ENCODE peak calls at places on chromosomes 4 and X, in nine cellular contexts. L, C, Q, U, W, P, X, A and J are unnamed samples.

GRCh38 chrX:37905436-37906147 is 58.2 kb upstream of the DYNLT3 start:
- DNase-seq in L (no peak), C (peak), Q (peak), U (no peak), W (no peak), P (no peak), X (peak), A (no peak), J (peak)

GRCh38 chrX:46549914-46550313 is 4.7 kb upstream of the ZNF674 start:
- DNase-seq in L (no peak), C (no peak), Q (no peak), U (no peak), W (no peak), P (no peak), X (no peak), A (no peak), J (no peak)

GRCh38 chrX:153983321-153983729 is 10.8 kb downstream of the TMEM187 start:
- DNase-seq in L (peak), C (no peak), Q (no peak), U (no peak), W (no peak), P (peak), X (no peak), A (no peak), J (no peak)

GRCh38 chr4:86357608-86358007 is 2.2 kb downstream of the MAPK10 start:
- DNase-seq in L (no peak), C (no peak), Q (no peak), U (no peak), W (no peak), P (no peak), X (no peak), A (no peak), J (no peak)

GRCh38 chr4:112270643-112271484 is 14.8 kb downstream of the TIFA start:
- DNase-seq in L (no peak), C (no peak), Q (no peak), U (no peak), W (no peak), P (no peak), X (no peak), A (no peak), J (no peak)

GRCh38 chrX:150929058-150929457 is 30.6 kb upstream of the CD99L2 start:
- DNase-seq in L (no peak), C (no peak), Q (no peak), U (no peak), W (no peak), P (no peak), X (no peak), A (no peak), J (no peak)

GRCh38 chr4:16794816-16795445 is 103.5 kb downstream of the LDB2 start:
- DNase-seq in L (no peak), C (no peak), Q (peak), U (peak), W (no peak), P (no peak), X (peak), A (no peak), J (peak)

GRCh38 chr4:7043521-7044414 is 596 bp downstream of the TADA2B start:
- DNase-seq in L (peak), C (peak), Q (peak), U (peak), W (no peak), P (peak), X (peak), A (peak), J (peak)

GRCh38 chr4:147741190-147741788 is 9.4 kb downstream of the ARHGAP10 start:
- DNase-seq in L (no peak), C (no peak), Q (no peak), U (no peak), W (no peak), P (no peak), X (no peak), A (no peak), J (no peak)

GRCh38 chrX:107751127-107751526 is 24.5 kb downstream of the TSC22D3 start:
- DNase-seq in L (no peak), C (no peak), Q (no peak), U (no peak), W (no peak), P (no peak), X (no peak), A (no peak), J (no peak)

GRCh38 chrX:20066968-20067708 is 49.6 kb downstream of the MAP7D2 start:
- DNase-seq in L (no peak), C (no peak), Q (peak), U (no peak), W (no peak), P (peak), X (no peak), A (no peak), J (no peak)

GRCh38 chr4:125313497-125313896 is 1.3 kb upstream of the FAT4 start:
- DNase-seq in L (no peak), C (no peak), Q (peak), U (peak), W (no peak), P (peak), X (peak), A (peak), J (peak)

GRCh38 chrX:120228187-120228908 is 22.3 kb upstream of the ZBTB33 start:
- DNase-seq in L (no peak), C (no peak), Q (no peak), U (no peak), W (no peak), P (no peak), X (no peak), A (no peak), J (no peak)

GRCh38 chrX:49291615-49292337 is 11.7 kb upstream of the GAGE10 start:
- DNase-seq in L (peak), C (peak), Q (peak), U (peak), W (no peak), P (peak), X (peak), A (no peak), J (peak)

GRCh38 chr4:150305995-150306394 is 227.8 kb downstream of the DCLK2 start:
- DNase-seq in L (no peak), C (no peak), Q (no peak), U (no peak), W (no peak), P (no peak), X (no peak), A (no peak), J (no peak)

GRCh38 chrX:119899125-119899524 is 3.4 kb downstream of the AKAP14 start:
- DNase-seq in L (no peak), C (no peak), Q (no peak), U (no peak), W (no peak), P (no peak), X (no peak), A (no peak), J (no peak)

GRCh38 chr4:119284876-119285611 is 36.9 kb downstream of the FABP2 start:
- DNase-seq in L (no peak), C (no peak), Q (no peak), U (no peak), W (no peak), P (no peak), X (no peak), A (no peak), J (no peak)

GRCh38 chrX:136030357-136031225 is 45.4 kb downstream of the SLC9A6 start:
- DNase-seq in L (no peak), C (peak), Q (peak), U (peak), W (no peak), P (no peak), X (peak), A (peak), J (no peak)

GRCh38 chrX:15873566-15873965 is 19.0 kb upstream of the AP1S2 start:
- DNase-seq in L (no peak), C (no peak), Q (no peak), U (no peak), W (no peak), P (no peak), X (no peak), A (no peak), J (no peak)

GRCh38 chrX:70196961-70197805 is 19.9 kb downstream of the DGAT2L6 start:
- DNase-seq in L (no peak), C (no peak), Q (peak), U (peak), W (no peak), P (peak), X (peak), A (no peak), J (peak)

GRCh38 chr4:185966997-185967775 is 101.8 kb upstream of the TLR3 start:
- DNase-seq in L (no peak), C (no peak), Q (no peak), U (no peak), W (no peak), P (no peak), X (no peak), A (no peak), J (no peak)

GRCh38 chrX:17527135-17527701 is 152.2 kb downstream of the NHS start:
- DNase-seq in L (no peak), C (peak), Q (no peak), U (peak), W (no peak), P (no peak), X (peak), A (no peak), J (peak)

GRCh38 chr4:15895517-15895916 is 43.0 kb downstream of the FGFBP1 start:
- DNase-seq in L (no peak), C (no peak), Q (no peak), U (no peak), W (no peak), P (no peak), X (no peak), A (no peak), J (no peak)

GRCh38 chr4:9704551-9705332 is 76.7 kb upstream of the DRD5 start:
- DNase-seq in L (no peak), C (no peak), Q (no peak), U (no peak), W (no peak), P (no peak), X (no peak), A (no peak), J (no peak)

GRCh38 chr4:127778102-127778501 is 4.0 kb upstream of the HSPA4L start:
- DNase-seq in L (no peak), C (no peak), Q (peak), U (no peak), W (no peak), P (no peak), X (no peak), A (no peak), J (no peak)

GRCh38 chr4:5893013-5893580 is at the start of gene CRMP1:
- DNase-seq in L (no peak), C (no peak), Q (peak), U (no peak), W (no peak), P (no peak), X (no peak), A (no peak), J (no peak)

GRCh38 chr4:106096454-106096853 is 201.2 kb downstream of the NPNT start:
- DNase-seq in L (no peak), C (no peak), Q (no peak), U (no peak), W (no peak), P (no peak), X (no peak), A (no peak), J (no peak)

GRCh38 chr4:9968472-9968871 is 52.8 kb downstream of the SLC2A9 start:
- DNase-seq in L (no peak), C (no peak), Q (no peak), U (no peak), W (no peak), P (no peak), X (no peak), A (no peak), J (no peak)

GRCh38 chr4:109025471-109026076 is 262.7 kb upstream of the ETNPPL start:
- DNase-seq in L (no peak), C (no peak), Q (no peak), U (no peak), W (no peak), P (no peak), X (no peak), A (no peak), J (no peak)
- H3K27ac ChIP-seq in L (no peak), C (no peak), Q (no peak), U (no peak), W (no peak), P (no peak), X (no peak), A (no peak), J (no peak)

GRCh38 chr4:41184009-41184408 is 30.3 kb downstream of the APBB2 start:
- DNase-seq in L (no peak), C (no peak), Q (no peak), U (no peak), W (no peak), P (no peak), X (no peak), A (no peak), J (no peak)
- H3K27ac ChIP-seq in L (no peak), C (no peak), Q (no peak), U (no peak), W (no peak), P (no peak), X (no peak), A (no peak), J (no peak)

DNA sequence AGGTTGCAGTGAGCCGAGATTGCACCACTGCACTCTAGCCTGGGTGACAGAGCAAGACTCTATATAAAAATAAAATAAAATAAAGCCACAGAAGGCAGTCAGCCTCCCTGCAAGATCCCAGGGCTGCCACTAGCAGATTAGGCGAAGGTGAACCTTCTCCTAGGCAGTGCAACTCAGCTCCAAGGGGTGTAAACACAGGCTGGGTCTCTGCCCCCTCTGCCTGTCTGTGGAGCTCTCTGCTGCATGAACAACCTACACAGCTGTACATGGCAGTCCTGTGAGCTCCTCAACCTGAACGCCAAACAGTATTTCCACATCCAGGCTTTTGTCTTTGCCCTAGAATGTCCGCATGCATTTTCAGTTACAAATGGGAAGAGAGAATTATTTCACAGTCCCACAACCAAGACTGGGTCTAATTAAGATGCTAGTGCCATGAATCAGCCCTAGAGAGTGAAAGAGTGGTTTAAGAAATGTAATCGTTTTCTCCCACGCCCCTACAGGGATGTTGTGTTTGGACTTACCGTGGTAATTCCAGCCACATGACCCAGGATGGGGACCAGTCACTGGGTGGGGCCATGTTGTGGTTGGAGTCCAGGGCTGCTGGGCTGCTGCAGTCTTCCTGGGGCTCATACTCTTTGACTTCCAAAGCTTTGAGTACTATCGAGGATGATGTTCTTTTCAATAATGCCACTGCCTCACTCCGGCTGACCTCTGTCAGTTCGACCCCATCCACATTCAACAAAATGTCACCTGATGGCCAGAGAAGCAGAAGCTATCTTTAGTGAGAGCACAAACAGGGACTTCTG is 99.0 kb downstream of the FIP1L1 start:
- DNase-seq in L (no peak), C (no peak), Q (no peak), U (no peak), W (no peak), P (no peak), X (no peak), A (no peak), J (no peak)
- H3K27ac ChIP-seq in L (no peak), C (no peak), Q (no peak), U (no peak), W (no peak), P (no peak), X (no peak), A (no peak), J (no peak)

DNA sequence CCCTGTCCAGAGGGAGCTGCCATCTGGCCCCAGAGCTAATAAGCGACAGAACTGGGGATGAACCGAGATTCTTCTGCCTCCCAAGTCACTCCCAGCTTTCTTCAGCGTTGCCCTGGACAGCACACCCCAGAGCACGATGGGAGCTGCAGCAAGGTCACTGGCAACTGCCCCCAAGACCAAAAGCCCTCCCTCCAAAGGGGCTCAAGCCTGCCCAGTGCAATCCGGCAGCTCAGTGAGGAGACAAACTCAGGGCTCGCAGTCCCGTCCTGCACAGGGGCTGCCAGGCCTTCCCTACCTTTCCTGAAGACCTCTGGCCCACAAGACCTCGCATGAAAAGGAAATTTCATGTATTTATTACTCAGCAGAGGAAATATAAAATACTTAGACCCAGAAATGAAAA is 174.8 kb downstream of the BCOR start:
- DNase-seq in L (no peak), C (no peak), Q (no peak), U (no peak), W (no peak), P (no peak), X (no peak), A (no peak), J (no peak)
- H3K27ac ChIP-seq in L (no peak), C (no peak), Q (no peak), U (no peak), W (no peak), P (no peak), X (no peak), A (no peak), J (no peak)

GRCh38 chr4:101158507-101158906 is 188.8 kb downstream of the PPP3CA start:
- DNase-seq in L (no peak), C (no peak), Q (no peak), U (no peak), W (no peak), P (no peak), X (no peak), A (no peak), J (no peak)

GRCh38 chr4:101169044-101170014 is 178.0 kb downstream of the PPP3CA start:
- DNase-seq in L (peak), C (no peak), Q (peak), U (peak), W (peak), P (peak), X (peak), A (peak), J (no peak)

GRCh38 chr4:101162990-101163380 is 184.3 kb downstream of the PPP3CA start:
- DNase-seq in L (no peak), C (no peak), Q (no peak), U (no peak), W (no peak), P (no peak), X (no peak), A (no peak), J (no peak)

GRCh38 chr4:101160792-101161592 is 186.3 kb downstream of the PPP3CA start:
- DNase-seq in L (no peak), C (no peak), Q (no peak), U (no peak), W (no peak), P (no peak), X (no peak), A (no peak), J (no peak)

DNA sequence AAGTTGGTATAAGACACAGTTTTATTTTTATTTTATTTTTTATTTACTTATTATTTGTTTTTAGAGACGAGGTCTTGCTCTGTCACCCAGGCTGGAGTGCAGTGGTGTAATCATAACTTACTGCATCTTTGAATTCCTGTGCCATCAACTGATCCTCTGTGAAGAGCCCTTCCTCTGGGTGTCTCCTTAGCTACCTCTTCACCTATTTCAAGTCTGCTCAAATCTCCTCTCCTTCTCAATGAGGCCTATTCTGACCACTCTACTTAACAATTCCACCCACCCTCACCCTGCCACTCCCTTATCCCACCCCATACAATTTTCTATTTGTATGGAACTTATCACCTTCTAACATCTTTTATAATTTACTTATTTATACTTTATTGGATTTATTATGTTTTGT is 183.4 kb downstream of the PPP3CA start:
- DNase-seq in L (no peak), C (no peak), Q (no peak), U (no peak), W (no peak), P (no peak), X (no peak), A (no peak), J (no peak)
- H3K27ac ChIP-seq in L (no peak), C (no peak), Q (no peak), U (no peak), W (no peak), P (no peak), X (no peak), A (no peak), J (no peak)

GRCh38 chrX:40300286-40300890 is 202.6 kb upstream of the BCOR start:
- DNase-seq in L (no peak), C (no peak), Q (no peak), U (no peak), W (no peak), P (no peak), X (no peak), A (no peak), J (no peak)

GRCh38 chrX:40299502-40300118 is 201.9 kb upstream of the BCOR start:
- DNase-seq in L (no peak), C (no peak), Q (no peak), U (no peak), W (no peak), P (no peak), X (no peak), A (no peak), J (no peak)

GRCh38 chrX:40297949-40298539 is 200.3 kb upstream of the BCOR start:
- DNase-seq in L (no peak), C (no peak), Q (peak), U (no peak), W (no peak), P (no peak), X (peak), A (no peak), J (no peak)

GRCh38 chrX:40298569-40298968 is 200.8 kb upstream of the BCOR start:
- DNase-seq in L (no peak), C (no peak), Q (peak), U (no peak), W (no peak), P (no peak), X (no peak), A (no peak), J (no peak)

DNA sequence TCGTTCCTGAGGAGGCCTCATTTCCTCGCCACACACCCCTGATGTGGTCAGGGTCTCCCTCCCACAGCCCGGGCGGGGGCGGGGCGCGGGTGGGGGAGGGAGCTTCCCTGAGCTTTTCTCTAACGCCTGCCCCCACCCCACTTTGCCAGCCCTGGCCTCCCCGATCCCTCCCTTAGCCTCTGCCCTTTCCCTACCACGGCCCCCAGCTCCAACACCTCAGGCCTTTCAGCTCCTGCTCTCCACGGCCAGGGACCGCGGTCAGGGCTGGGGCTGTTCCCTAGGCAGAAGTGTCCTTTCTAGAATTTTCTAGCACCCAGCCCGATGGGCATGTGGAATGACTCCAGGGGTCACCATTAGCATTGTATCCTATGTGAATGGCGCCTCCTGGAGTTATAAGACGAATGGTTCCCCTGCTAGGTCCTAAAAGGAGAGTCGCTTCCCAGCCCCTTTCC is 201.3 kb upstream of the BCOR start:
- DNase-seq in L (no peak), C (no peak), Q (peak), U (no peak), W (no peak), P (no peak), X (no peak), A (no peak), J (no peak)
- H3K27ac ChIP-seq in L (no peak), C (no peak), Q (peak), U (no peak), W (no peak), P (no peak), X (no peak), A (no peak), J (no peak)

DNA sequence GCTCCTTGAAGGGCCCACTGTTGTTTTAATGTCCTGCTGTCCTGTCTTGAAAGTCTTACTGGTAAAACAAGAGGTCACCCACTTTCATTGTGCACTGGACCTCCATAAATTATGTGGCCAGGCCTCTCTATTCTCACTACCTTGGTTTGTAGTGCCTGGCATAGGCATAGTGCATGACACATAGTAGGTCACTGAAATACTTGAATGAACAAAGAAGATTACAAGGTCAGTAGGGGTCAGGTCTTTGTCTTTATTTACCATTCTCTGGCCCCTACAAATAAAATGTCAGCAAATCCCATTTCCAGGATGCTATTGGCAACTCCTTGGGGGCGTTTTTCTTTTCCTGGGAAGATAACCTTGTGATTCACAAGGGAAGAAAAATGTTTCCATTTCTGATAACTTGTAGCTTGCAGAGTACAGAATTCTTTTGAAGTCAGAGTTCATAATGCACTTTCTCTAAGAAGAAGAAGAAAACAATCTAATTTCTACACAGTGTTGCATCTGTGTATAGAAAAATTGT is 1.4 kb downstream of the PGM2 start:
- DNase-seq in L (no peak), C (no peak), Q (no peak), U (no peak), W (no peak), P (no peak), X (no peak), A (no peak), J (no peak)
- H3K27ac ChIP-seq in L (no peak), C (no peak), Q (no peak), U (no peak), W (no peak), P (no peak), X (no peak), A (no peak), J (no peak)